ENCODE peak calls at places on chromosome 17, in five cellular contexts. V is transverse colon, F is pancreas, I is stomach, B is neural progenitor cell. G is an unnamed sample. For H3K27me3, the result is how much of the 10 kb centered on the place peaks cover.

GRCh38 chr17:56786989-56787482 is 46.7 kb downstream of the C17orf67 start:
- DNase-seq in B (no peak), V (peak), I (no peak), F (no peak), G (no peak)

GRCh38 chr17:45293413-45294211 is 23.2 kb downstream of the MAP3K14 start:
- DNase-seq in F (no peak), V (peak), I (peak), B (no peak), G (peak)

GRCh38 chr17:46129302-46129701 is 63.9 kb downstream of the KANSL1 start:
- DNase-seq in F (no peak), B (no peak), I (no peak), V (no peak), G (no peak)

GRCh38 chr17:39597372-39598046 is 10.2 kb downstream of the NEUROD2 start:
- DNase-seq in F (no peak), B (no peak), I (no peak), V (no peak), G (no peak)

GRCh38 chr17:17935321-17936271 is 36.6 kb downstream of the TOM1L2 start:
- DNase-seq in B (no peak), F (no peak), V (peak), I (no peak), G (no peak)

GRCh38 chr17:58004060-58004459 is 3.0 kb downstream of the SRSF1 start:
- DNase-seq in F (no peak), I (no peak), V (no peak), B (no peak), G (no peak)

GRCh38 chr17:60468371-60468770 is 46.1 kb downstream of the CHCT1 start:
- DNase-seq in V (no peak), B (no peak), I (no peak), F (no peak), G (no peak)

GRCh38 chr17:40550608-40551007 is 14.7 kb downstream of the CCR7 start:
- DNase-seq in F (peak), I (peak), V (peak), B (no peak), G (peak)

GRCh38 chr17:15941781-15942180 is 3.1 kb upstream of the ADORA2B start:
- DNase-seq in V (no peak), I (no peak), B (no peak), F (no peak), G (no peak)

GRCh38 chr17:43020030-43020621 is 2.1 kb downstream of the VAT1 start:
- DNase-seq in F (no peak), B (no peak), V (no peak), I (no peak), G (no peak)

GRCh38 chr17:60158751-60159478 is 9.1 kb downstream of the CA4 start:
- DNase-seq in B (no peak), V (no peak), F (peak), I (no peak), G (no peak)

GRCh38 chr17:59519132-59519531 is 46.3 kb upstream of the DHX40 start:
- DNase-seq in V (no peak), B (no peak), I (no peak), F (no peak), G (no peak)

GRCh38 chr17:27376637-27377547 is 79.4 kb upstream of the KSR1 start:
- DNase-seq in I (no peak), B (no peak), V (no peak), F (no peak), G (no peak)

GRCh38 chr17:7217113-7217987 is 2.3 kb downstream of the DLG4 start:
- DNase-seq in B (peak), V (peak), F (peak), I (peak), G (peak)

GRCh38 chr17:29565643-29566472 is 979 bp downstream of the ABHD15 start:
- DNase-seq in F (peak), B (peak), I (peak), V (peak), G (peak)

GRCh38 chr17:40035162-40035559 is 19.0 kb downstream of the MED24 start:
- DNase-seq in V (peak), F (no peak), I (no peak), B (peak), G (peak)

GRCh38 chr17:39634384-39634871 is 2.5 kb upstream of the STARD3 start:
- DNase-seq in I (no peak), B (peak), F (no peak), V (peak), G (no peak)

GRCh38 chr17:64058547-64059115 is 38.2 kb upstream of the ICAM2 start:
- DNase-seq in V (no peak), F (no peak), I (no peak), B (no peak), G (no peak)

GRCh38 chr17:65389956-65390355 is 171.5 kb downstream of the AXIN2 start:
- DNase-seq in B (no peak), F (no peak), I (no peak), V (no peak), G (no peak)

GRCh38 chr17:72270530-72270929 is 149.7 kb downstream of the SOX9 start:
- DNase-seq in I (no peak), B (no peak), V (no peak), F (no peak), G (peak)

GRCh38 chr17:34575182-34575581 is 4.2 kb upstream of the TMEM132E start:
- DNase-seq in F (no peak), V (no peak), B (no peak), I (no peak), G (no peak)

GRCh38 chr17:81519284-81520020 is 6.9 kb upstream of the ACTG1 start:
- DNase-seq in I (peak), F (peak), V (peak), B (peak), G (no peak)

GRCh38 chr17:34841467-34841866 is 119.8 kb downstream of the CCT6B start:
- DNase-seq in B (no peak), V (no peak), F (no peak), I (no peak), G (no peak)

GRCh38 chr17:81867123-81867951 is 3.8 kb downstream of the ARHGDIA start:
- DNase-seq in B (peak), I (peak), F (no peak), V (peak), G (peak)

GRCh38 chr17:78172284-78173024 is 4.1 kb downstream of the SYNGR2 start:
- DNase-seq in B (no peak), V (peak), I (peak), F (peak), G (peak)

GRCh38 chr17:20999044-20999573 is 43.7 kb downstream of the USP22 start:
- DNase-seq in B (no peak), V (no peak), F (no peak), I (no peak), G (peak)

GRCh38 chr17:6642592-6642991 is 1.7 kb downstream of the TXNDC17 start:
- DNase-seq in I (no peak), F (no peak), B (no peak), V (no peak), G (no peak)

GRCh38 chr17:83129676-83130075 is 50.3 kb downstream of the METRNL start:
- DNase-seq in F (peak), B (no peak), V (no peak), I (no peak), G (no peak)

GRCh38 chr17:83127431-83128160 is 48.2 kb downstream of the METRNL start:
- DNase-seq in F (peak), I (no peak), B (no peak), V (no peak), G (no peak)

GRCh38 chr17:83126275-83126930 is 47.0 kb downstream of the METRNL start:
- DNase-seq in F (peak), V (no peak), B (no peak), I (no peak), G (no peak)

GRCh38 chr17:83131268-83132011 is 52.0 kb downstream of the METRNL start:
- DNase-seq in I (no peak), B (no peak), V (no peak), F (peak), G (no peak)

GRCh38 chr17:83128306-83129240 is 49.2 kb downstream of the METRNL start:
- DNase-seq in B (no peak), F (peak), I (no peak), V (no peak), G (no peak)
- H3K27me3 ChIP-seq in B (under half), F (under half), I (under half), V (under half), G (under half)

DNA sequence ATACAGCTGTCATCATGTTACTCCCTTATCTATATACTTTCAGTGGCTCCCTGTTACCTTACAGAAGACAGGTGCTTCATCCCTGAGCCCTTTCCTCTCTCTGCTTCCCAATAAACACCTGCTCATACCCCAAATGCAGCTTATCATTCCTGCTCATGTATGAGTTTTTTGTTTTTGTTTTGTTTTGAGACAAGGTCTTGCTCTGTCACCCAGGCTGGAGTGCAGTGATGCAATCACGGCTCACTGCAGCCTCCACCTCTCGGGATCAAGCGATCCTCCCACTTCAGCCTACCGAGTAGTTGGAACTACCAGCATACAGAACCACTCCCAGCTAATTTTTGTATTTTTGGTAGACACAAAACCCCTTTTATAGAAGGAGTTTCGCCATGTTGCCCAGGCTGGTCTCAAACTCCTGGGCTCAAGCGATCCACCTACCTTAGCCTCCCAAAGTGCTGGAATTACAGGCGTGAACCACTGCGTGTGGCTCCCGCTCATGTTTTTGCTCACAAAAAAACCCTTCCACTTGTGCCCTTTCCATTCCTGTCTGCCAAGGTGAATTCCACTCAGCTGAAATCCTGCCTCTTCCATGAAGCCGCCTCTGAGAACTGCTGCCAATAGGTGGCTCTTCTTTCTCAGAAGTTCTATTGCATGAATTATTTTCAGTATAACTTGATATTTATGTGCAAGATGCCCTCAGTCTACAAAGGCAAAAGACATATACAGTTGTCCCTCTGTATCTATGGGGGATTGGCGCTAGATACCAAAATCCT is 7.9 kb upstream of the RNF157 start:
- DNase-seq in F (no peak), V (no peak), I (peak), B (no peak), G (no peak)
- TF ChIP-seq CTCF in F (no peak), V (no peak), I (no peak), B (no peak), G (no peak)

GRCh38 chr17:4187076-4187475 is 44.1 kb downstream of the CYB5D2 start:
- DNase-seq in I (no peak), V (no peak), B (peak), F (no peak), G (no peak)
- H3K27ac ChIP-seq in I (no peak), V (no peak), B (no peak), F (no peak), G (peak)

DNA sequence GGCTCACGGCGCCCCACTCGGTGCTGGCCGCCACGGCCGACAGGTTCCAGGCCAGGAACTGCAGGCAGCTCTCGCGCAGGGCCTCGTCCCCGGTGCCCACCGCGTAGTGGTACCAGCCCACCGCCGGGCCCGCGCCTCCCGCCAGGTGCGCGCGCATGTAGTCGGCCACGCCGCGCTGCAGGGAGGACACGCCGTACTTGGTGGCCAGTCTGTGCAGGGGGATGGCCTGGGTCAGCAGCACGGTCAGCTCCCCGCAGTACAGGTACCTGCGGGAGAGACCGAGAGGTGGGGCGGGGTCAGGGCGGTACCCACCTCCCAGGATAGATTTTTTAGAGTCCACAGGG is 4.2 kb downstream of the BTBD17 start:
- DNase-seq in I (no peak), F (peak), V (no peak), B (no peak), G (peak)
- H3K27me3 ChIP-seq in I (under half), F (under half), V (half or more), B (under half), G (under half)

G was measured in testis.